ENCODE peak calls at places on chromosomes 12 and 14, in four cellular contexts. O is A549, P is IMR-90, U is K562. F is an unnamed sample.

GRCh38 chr14:69107407-69108003 is 45.4 kb downstream of the DCAF5 start:
- DNase-seq in P (peak; percentile 71), U (peak; percentile 14), O (peak; percentile 71), F (peak; percentile 20)

GRCh38 chr12:132472386-132472785 is 17.6 kb upstream of the FBRSL1 start:
- DNase-seq in U (no peak), O (no peak), P (no peak), F (no peak)

GRCh38 chr14:70857499-70857895 is 48.2 kb upstream of the MAP3K9 start:
- DNase-seq in P (peak; percentile 16), O (no peak), U (no peak), F (no peak)

GRCh38 chr12:89160716-89161123 is 191.6 kb downstream of the DUSP6 start:
- DNase-seq in P (peak; percentile 88), U (no peak), O (peak; percentile 28), F (no peak)

GRCh38 chr12:18054925-18055324 is 35.1 kb downstream of the RERGL start:
- DNase-seq in U (no peak), P (no peak), O (no peak), F (no peak)

GRCh38 chr14:50920482-50921225 is 23.6 kb downstream of the PYGL start:
- DNase-seq in O (peak; percentile 22), P (peak; percentile 90), U (no peak), F (no peak)

GRCh38 chr12:116630762-116631161 is 71.6 kb downstream of the MAP1LC3B2 start:
- DNase-seq in P (no peak), O (no peak), U (no peak), F (no peak)

GRCh38 chr12:119578112-119578511 is 15.5 kb upstream of the TMEM233 start:
- DNase-seq in U (no peak), P (no peak), O (no peak), F (no peak)

GRCh38 chr12:3205742-3206519 is 128.8 kb downstream of the TSPAN9 start:
- DNase-seq in O (no peak), U (no peak), P (peak; percentile 17), F (no peak)

GRCh38 chr12:6193853-6194815 is 6.1 kb upstream of the CD9 start:
- DNase-seq in P (peak; percentile 58), U (no peak), O (peak; percentile 38), F (no peak)

GRCh38 chr14:73365727-73366126 is 92.6 kb downstream of the NUMB start:
- DNase-seq in O (no peak), U (no peak), P (peak; percentile 8), F (no peak)

GRCh38 chr14:57987051-57987450 is 121.2 kb upstream of the SLC35F4 start:
- DNase-seq in P (no peak), U (no peak), O (no peak), F (no peak)

GRCh38 chr12:30450872-30451271 is 244.8 kb downstream of the IPO8 start:
- DNase-seq in O (no peak), U (peak; percentile 10), P (no peak), F (no peak)

GRCh38 chr12:116376354-116377193 is 99.1 kb upstream of the MED13L start:
- DNase-seq in O (peak; percentile 95), U (no peak), P (peak; percentile 83), F (no peak)

GRCh38 chr14:40199101-40199500 is 766.9 kb upstream of the FBXO33 start:
- DNase-seq in U (no peak), O (no peak), P (no peak), F (no peak)

GRCh38 chr12:132560831-132561783 is 49.3 kb downstream of the LRCOL1 start:
- DNase-seq in O (peak; percentile 82), P (peak; percentile 51), U (peak; percentile 84), F (peak; percentile 12)

GRCh38 chr14:65206078-65206447 is 103.7 kb upstream of the MAX start:
- DNase-seq in O (no peak), U (no peak), P (no peak), F (no peak)

GRCh38 chr12:15220961-15221885 is at the start of gene RERG:
- DNase-seq in O (peak; percentile 78), U (peak; percentile 8), P (peak; percentile 63), F (peak; percentile 5)

DNA sequence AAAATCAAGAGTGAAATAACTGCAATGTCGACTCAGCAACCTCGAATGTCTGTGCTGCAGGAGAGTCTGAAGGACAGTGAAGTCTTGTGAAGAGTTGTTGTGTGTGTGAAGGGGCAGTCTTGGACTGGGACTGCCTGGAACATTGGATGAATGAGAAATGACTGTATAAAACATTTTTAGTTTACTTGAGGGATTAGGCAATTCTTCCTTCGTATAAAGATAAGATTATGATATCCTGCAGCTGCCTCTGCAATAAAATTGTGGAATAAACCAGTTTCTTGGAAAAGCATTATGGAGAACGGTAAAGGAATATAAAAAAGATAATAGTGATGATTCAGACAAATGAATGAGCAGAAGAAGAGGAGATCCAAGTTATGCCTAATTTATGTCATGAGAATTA is 30.9 kb upstream of the LUM start:
- DNase-seq in P (peak; percentile 63), U (no peak), O (no peak), F (no peak)
- TF ChIP-seq ELK1 in P (no peak), U (no peak), O (no peak), F (no peak)

GRCh38 chr12:64323006-64323405 is 67.6 kb downstream of the C12orf56 start:
- DNase-seq in P (no peak), O (no peak), U (no peak), F (no peak)

GRCh38 chr12:64320611-64321010 is 69.9 kb downstream of the C12orf56 start:
- DNase-seq in U (no peak), P (no peak), O (no peak), F (no peak)

GRCh38 chr12:64323476-64324225 is 66.9 kb downstream of the C12orf56 start:
- DNase-seq in U (no peak), P (no peak), O (peak; percentile 4), F (no peak)

DNA sequence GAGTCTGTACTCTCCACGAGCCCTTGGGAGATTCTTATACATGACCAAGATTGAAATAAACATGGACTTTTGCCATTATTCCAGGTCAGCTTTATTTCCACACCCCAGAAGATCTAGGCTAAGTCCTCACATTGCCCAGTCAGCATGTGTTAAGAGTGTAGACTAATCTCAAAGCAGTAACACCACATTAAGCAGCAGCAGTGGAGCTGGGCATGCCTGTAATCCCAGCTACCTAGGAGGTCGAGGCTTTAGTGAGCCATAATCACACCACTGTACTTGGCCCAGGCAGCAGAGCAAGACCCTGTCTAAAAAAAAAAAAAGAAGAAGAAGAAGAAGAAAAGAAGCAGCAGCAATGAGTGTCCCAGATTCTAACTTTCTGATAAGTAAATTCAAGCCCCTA is 65.5 kb downstream of the C12orf56 start:
- DNase-seq in P (no peak), O (no peak), U (no peak), F (no peak)
- TF ChIP-seq ELK1 in P (no peak), O (no peak), U (no peak), F (no peak)

DNA sequence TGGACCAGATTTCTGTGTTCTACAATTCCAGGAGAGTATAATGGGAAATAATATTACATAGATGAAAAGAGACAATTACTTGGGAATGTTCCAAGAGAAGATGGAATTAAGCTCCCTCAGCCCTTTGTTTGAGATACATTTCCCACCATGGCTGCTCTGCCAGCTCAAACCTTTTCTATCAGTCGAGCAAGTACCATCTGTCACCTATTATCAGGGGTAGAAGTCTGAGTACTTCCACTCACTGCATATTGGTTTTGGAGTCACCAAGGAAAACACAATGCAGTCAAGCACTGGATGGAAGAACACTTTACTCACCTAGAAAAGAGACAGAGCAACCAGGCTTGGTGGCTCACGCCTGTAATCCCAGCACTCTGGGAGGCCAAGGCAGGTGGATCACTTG is 270.4 kb upstream of the FAR2 start:
- DNase-seq in P (no peak), O (no peak), U (no peak), F (no peak)
- TF ChIP-seq ELK1 in P (no peak), O (no peak), U (no peak), F (no peak)

DNA sequence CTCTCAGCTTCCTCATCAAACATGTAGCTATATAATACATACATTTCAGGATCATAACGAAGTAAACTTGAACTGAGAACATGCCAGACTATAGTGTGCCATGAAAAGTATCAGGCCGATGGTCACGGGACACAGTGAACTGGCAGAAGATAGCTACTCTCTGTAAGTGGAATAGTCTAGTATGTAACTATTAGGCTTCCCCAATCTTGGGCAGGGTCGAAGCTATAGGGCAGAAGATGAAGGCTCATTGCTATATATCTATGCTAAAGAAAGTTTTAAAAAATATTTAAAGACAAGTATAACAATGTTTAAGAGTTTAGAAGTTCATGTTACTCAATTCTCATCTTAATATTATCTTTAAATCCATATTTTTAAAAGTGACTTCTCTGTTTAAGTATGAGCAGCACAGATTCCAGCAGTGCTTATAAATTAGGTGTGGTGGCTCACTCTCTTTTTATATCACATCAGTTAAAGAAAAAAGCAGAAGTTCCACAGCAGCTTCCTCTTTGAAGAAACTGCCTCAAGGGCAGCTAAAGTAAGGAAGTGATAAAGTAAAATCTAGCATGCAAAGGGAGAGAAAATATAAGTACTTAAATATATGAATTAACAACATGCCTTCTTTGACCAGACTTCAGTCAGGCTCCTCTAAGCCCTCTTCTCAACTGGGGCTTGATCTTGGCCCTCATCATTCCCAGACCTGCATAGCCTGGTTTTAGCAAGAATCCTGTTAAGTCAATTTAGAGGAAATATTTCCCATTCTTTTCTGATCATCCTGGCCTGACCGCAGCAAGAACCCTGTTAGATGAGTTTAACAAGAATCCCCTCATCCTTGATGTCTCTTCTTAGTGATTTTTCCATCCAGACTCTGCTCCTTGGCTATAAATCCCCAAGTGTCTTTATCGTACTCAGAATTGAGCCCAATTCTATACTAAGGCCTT is 8.4 kb upstream of the GLIPR1 start:
- DNase-seq in O (no peak), P (no peak), U (no peak), F (no peak)
- TF ChIP-seq ELK1 in O (no peak), P (no peak), U (no peak), F (no peak)